ENCODE peak calls at places on chromosomes 3 and 15, in ten cellular contexts. One of them, this sample, is unnamed.

GRCh38 chr15:96200357-96200972 is 130.0 kb upstream of the NR2F2 start:
- DNase-seq in dorsolateral prefrontal cortex: no peak
- DNase-seq in body of pancreas: no peak
- DNase-seq in CD8-positive, alpha-beta T cell: no peak
- DNase-seq in AG04450: no peak
- DNase-seq in neural progenitor cell: no peak
- DNase-seq in fibroblast of the aortic adventitia: no peak
- DNase-seq in PC-9: peak
- DNase-seq in HepG2: no peak
- DNase-seq in epithelial cell of esophagus: no peak
- DNase-seq in this sample: no peak

GRCh38 chr15:87817553-87817952 is 439.0 kb downstream of the NTRK3 start:
- DNase-seq in dorsolateral prefrontal cortex: no peak
- DNase-seq in body of pancreas: no peak
- DNase-seq in CD8-positive, alpha-beta T cell: no peak
- DNase-seq in AG04450: no peak
- DNase-seq in neural progenitor cell: no peak
- DNase-seq in fibroblast of the aortic adventitia: peak
- DNase-seq in PC-9: no peak
- DNase-seq in HepG2: no peak
- DNase-seq in epithelial cell of esophagus: no peak
- DNase-seq in this sample: peak

GRCh38 chr3:40741729-40742128 is 217.0 kb downstream of the ZNF621 start:
- DNase-seq in dorsolateral prefrontal cortex: peak
- DNase-seq in body of pancreas: no peak
- DNase-seq in CD8-positive, alpha-beta T cell: no peak
- DNase-seq in AG04450: no peak
- DNase-seq in neural progenitor cell: peak
- DNase-seq in fibroblast of the aortic adventitia: no peak
- DNase-seq in PC-9: no peak
- DNase-seq in HepG2: no peak
- DNase-seq in epithelial cell of esophagus: no peak
- DNase-seq in this sample: no peak

GRCh38 chr3:48919215-48920138 is 835 bp downstream of the ARIH2 start:
- DNase-seq in dorsolateral prefrontal cortex: peak
- DNase-seq in body of pancreas: peak
- DNase-seq in CD8-positive, alpha-beta T cell: no peak
- DNase-seq in AG04450: no peak
- DNase-seq in neural progenitor cell: peak
- DNase-seq in fibroblast of the aortic adventitia: peak
- DNase-seq in PC-9: peak
- DNase-seq in HepG2: peak
- DNase-seq in epithelial cell of esophagus: peak
- DNase-seq in this sample: peak

GRCh38 chr15:91776104-91776503 is 77.4 kb upstream of the SLCO3A1 start:
- DNase-seq in dorsolateral prefrontal cortex: no peak
- DNase-seq in body of pancreas: no peak
- DNase-seq in CD8-positive, alpha-beta T cell: no peak
- DNase-seq in AG04450: no peak
- DNase-seq in neural progenitor cell: no peak
- DNase-seq in fibroblast of the aortic adventitia: no peak
- DNase-seq in PC-9: no peak
- DNase-seq in HepG2: no peak
- DNase-seq in epithelial cell of esophagus: peak
- DNase-seq in this sample: no peak

GRCh38 chr15:39581501-39582285 is 814 bp downstream of the THBS1 start:
- DNase-seq in dorsolateral prefrontal cortex: peak
- DNase-seq in body of pancreas: peak
- DNase-seq in CD8-positive, alpha-beta T cell: no peak
- DNase-seq in AG04450: no peak
- DNase-seq in neural progenitor cell: peak
- DNase-seq in fibroblast of the aortic adventitia: peak
- DNase-seq in PC-9: peak
- DNase-seq in HepG2: peak
- DNase-seq in epithelial cell of esophagus: peak
- DNase-seq in this sample: peak

GRCh38 chr3:129606522-129607390 is at the start of gene PLXND1:
- DNase-seq in dorsolateral prefrontal cortex: peak
- DNase-seq in body of pancreas: peak
- DNase-seq in CD8-positive, alpha-beta T cell: peak
- DNase-seq in AG04450: no peak
- DNase-seq in neural progenitor cell: peak
- DNase-seq in fibroblast of the aortic adventitia: peak
- DNase-seq in PC-9: no peak
- DNase-seq in HepG2: no peak
- DNase-seq in epithelial cell of esophagus: peak
- DNase-seq in this sample: peak

GRCh38 chr3:96813820-96814580 is 394 bp upstream of the EPHA6 start:
- DNase-seq in dorsolateral prefrontal cortex: peak
- DNase-seq in body of pancreas: peak
- DNase-seq in CD8-positive, alpha-beta T cell: no peak
- DNase-seq in AG04450: no peak
- DNase-seq in neural progenitor cell: peak
- DNase-seq in fibroblast of the aortic adventitia: peak
- DNase-seq in PC-9: no peak
- DNase-seq in HepG2: peak
- DNase-seq in epithelial cell of esophagus: peak
- DNase-seq in this sample: peak

GRCh38 chr3:179027326-179027900 is 44.2 kb downstream of the ZMAT3 start:
- DNase-seq in dorsolateral prefrontal cortex: no peak
- DNase-seq in body of pancreas: no peak
- DNase-seq in CD8-positive, alpha-beta T cell: no peak
- DNase-seq in AG04450: no peak
- DNase-seq in neural progenitor cell: peak
- DNase-seq in fibroblast of the aortic adventitia: peak
- DNase-seq in PC-9: no peak
- DNase-seq in HepG2: no peak
- DNase-seq in epithelial cell of esophagus: no peak
- DNase-seq in this sample: peak

DNA sequence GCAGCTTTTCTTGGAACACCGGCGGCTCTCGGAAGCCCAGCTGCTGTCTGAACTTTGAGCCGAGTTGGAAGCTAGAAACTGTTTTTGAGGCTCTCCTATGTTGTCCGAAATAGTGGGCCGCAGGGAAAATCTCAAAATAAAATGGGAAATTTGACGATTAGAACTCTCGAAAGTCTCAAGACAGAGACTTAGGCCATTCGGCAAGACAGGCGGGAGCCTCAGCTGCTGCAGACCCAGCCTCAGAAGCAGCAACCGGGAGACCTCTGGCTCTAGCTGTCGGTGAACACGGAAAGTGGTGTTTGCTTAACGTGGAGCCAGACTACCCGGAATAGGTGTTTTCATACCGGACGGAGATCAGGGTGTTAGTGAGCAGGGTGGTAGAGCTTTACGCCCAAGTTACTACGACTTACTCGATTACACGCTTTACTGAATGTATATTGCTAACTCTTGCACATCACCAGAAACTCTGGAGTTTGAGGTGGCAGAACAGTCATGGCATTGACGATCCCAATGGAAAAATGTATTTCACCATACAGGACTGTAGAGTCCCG is 357 bp upstream of the MAN2C1 start:
- DNase-seq in dorsolateral prefrontal cortex: no peak
- DNase-seq in body of pancreas: no peak
- DNase-seq in CD8-positive, alpha-beta T cell: peak
- DNase-seq in AG04450: no peak
- DNase-seq in neural progenitor cell: no peak
- DNase-seq in fibroblast of the aortic adventitia: no peak
- DNase-seq in PC-9: no peak
- DNase-seq in HepG2: peak
- DNase-seq in epithelial cell of esophagus: peak
- DNase-seq in this sample: no peak
- TF ChIP-seq CTCF in dorsolateral prefrontal cortex: no peak
- TF ChIP-seq CTCF in body of pancreas: no peak
- TF ChIP-seq CTCF in CD8-positive, alpha-beta T cell: no peak
- TF ChIP-seq CTCF in AG04450: no peak
- TF ChIP-seq CTCF in neural progenitor cell: no peak
- TF ChIP-seq CTCF in fibroblast of the aortic adventitia: no peak
- TF ChIP-seq CTCF in PC-9: no peak
- TF ChIP-seq CTCF in HepG2: no peak
- TF ChIP-seq CTCF in epithelial cell of esophagus: no peak
- TF ChIP-seq CTCF in this sample: peak

DNA sequence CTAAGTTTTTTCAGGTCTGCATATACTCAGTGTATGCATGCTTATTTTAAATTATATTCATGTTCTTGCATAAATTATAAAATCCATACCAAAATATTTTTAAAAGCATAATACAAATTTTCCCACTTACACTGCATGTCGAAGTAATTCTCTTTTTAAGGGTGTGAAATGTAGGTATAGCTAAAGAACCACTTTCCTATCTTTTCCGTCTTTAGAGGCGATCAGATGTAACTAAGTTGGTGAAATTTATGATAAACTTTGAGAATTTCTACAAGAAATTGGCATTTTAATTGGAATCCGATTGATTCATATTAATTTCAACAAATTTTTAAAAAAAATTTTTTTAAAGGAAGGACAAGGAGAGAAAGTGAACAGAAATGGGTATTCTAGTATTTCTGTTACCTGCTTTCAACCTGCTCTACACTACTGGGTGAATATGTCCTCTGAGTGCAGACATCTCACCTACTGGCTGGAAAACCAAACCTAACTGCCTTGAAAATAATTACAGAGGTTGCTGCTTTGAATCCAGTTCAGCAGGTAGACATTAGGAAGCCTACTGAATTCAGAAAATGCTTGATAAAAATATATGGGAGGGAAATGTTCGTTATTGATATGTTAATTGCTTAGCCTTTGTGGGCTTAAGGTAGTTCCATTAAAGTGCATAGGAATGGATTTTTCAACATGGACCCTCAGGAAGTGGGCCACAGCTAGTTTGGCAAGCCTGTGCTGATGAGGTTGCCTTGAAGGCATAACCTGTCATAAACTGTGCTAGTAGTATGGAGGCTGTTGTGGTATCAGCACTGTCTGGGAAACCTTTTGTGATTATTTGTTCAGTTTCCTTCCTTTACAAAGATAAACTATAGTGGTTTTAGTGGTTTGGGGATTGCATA is 5.1 kb downstream of the TRIM71 start:
- DNase-seq in dorsolateral prefrontal cortex: no peak
- DNase-seq in body of pancreas: no peak
- DNase-seq in CD8-positive, alpha-beta T cell: no peak
- DNase-seq in AG04450: no peak
- DNase-seq in neural progenitor cell: no peak
- DNase-seq in fibroblast of the aortic adventitia: no peak
- DNase-seq in PC-9: no peak
- DNase-seq in HepG2: no peak
- DNase-seq in epithelial cell of esophagus: no peak
- DNase-seq in this sample: no peak
- H3K4me3 ChIP-seq in dorsolateral prefrontal cortex: no peak
- H3K4me3 ChIP-seq in body of pancreas: no peak
- H3K4me3 ChIP-seq in CD8-positive, alpha-beta T cell: no peak
- H3K4me3 ChIP-seq in AG04450: no peak
- H3K4me3 ChIP-seq in neural progenitor cell: peak
- H3K4me3 ChIP-seq in fibroblast of the aortic adventitia: no peak
- H3K4me3 ChIP-seq in PC-9: no peak
- H3K4me3 ChIP-seq in HepG2: peak
- H3K4me3 ChIP-seq in epithelial cell of esophagus: no peak
- H3K4me3 ChIP-seq in this sample: no peak

GRCh38 chr3:44952689-44953088 is 23.3 kb downstream of the ZDHHC3 start:
- DNase-seq in dorsolateral prefrontal cortex: no peak
- DNase-seq in body of pancreas: no peak
- DNase-seq in CD8-positive, alpha-beta T cell: no peak
- DNase-seq in AG04450: no peak
- DNase-seq in neural progenitor cell: no peak
- DNase-seq in fibroblast of the aortic adventitia: no peak
- DNase-seq in PC-9: no peak
- DNase-seq in HepG2: no peak
- DNase-seq in epithelial cell of esophagus: peak
- DNase-seq in this sample: no peak

GRCh38 chr3:44954962-44955361 is 21.0 kb downstream of the ZDHHC3 start:
- DNase-seq in dorsolateral prefrontal cortex: no peak
- DNase-seq in body of pancreas: no peak
- DNase-seq in CD8-positive, alpha-beta T cell: no peak
- DNase-seq in AG04450: no peak
- DNase-seq in neural progenitor cell: no peak
- DNase-seq in fibroblast of the aortic adventitia: peak
- DNase-seq in PC-9: peak
- DNase-seq in HepG2: peak
- DNase-seq in epithelial cell of esophagus: peak
- DNase-seq in this sample: peak

GRCh38 chr3:44954289-44954688 is 21.7 kb downstream of the ZDHHC3 start:
- DNase-seq in dorsolateral prefrontal cortex: no peak
- DNase-seq in body of pancreas: no peak
- DNase-seq in CD8-positive, alpha-beta T cell: no peak
- DNase-seq in AG04450: no peak
- DNase-seq in neural progenitor cell: no peak
- DNase-seq in fibroblast of the aortic adventitia: no peak
- DNase-seq in PC-9: no peak
- DNase-seq in HepG2: no peak
- DNase-seq in epithelial cell of esophagus: no peak
- DNase-seq in this sample: no peak

GRCh38 chr3:44948239-44948638 is 27.7 kb downstream of the ZDHHC3 start:
- DNase-seq in dorsolateral prefrontal cortex: no peak
- DNase-seq in body of pancreas: no peak
- DNase-seq in CD8-positive, alpha-beta T cell: no peak
- DNase-seq in AG04450: no peak
- DNase-seq in neural progenitor cell: no peak
- DNase-seq in fibroblast of the aortic adventitia: no peak
- DNase-seq in PC-9: no peak
- DNase-seq in HepG2: no peak
- DNase-seq in epithelial cell of esophagus: no peak
- DNase-seq in this sample: no peak

DNA sequence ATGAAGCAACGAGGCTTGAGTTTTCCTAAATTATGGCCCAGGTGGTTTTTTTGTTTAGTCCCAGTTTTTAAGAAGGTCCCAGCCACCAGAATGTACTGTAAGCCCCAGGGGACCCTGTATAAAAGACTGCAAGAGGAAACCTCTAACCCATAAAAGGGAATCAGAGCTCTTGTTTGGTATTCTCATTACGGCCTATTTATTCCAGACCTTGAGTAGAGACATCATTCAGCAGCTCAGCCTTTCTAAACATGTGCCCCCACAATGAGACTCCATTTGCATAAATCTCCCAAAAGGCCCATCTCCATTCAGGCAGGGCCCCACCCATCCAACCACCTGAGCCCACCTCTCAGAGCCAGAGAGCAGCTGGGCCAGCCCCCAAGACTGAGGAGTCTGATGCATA is 25.7 kb downstream of the ZDHHC3 start:
- DNase-seq in dorsolateral prefrontal cortex: no peak
- DNase-seq in body of pancreas: no peak
- DNase-seq in CD8-positive, alpha-beta T cell: no peak
- DNase-seq in AG04450: no peak
- DNase-seq in neural progenitor cell: peak
- DNase-seq in fibroblast of the aortic adventitia: no peak
- DNase-seq in PC-9: no peak
- DNase-seq in HepG2: no peak
- DNase-seq in epithelial cell of esophagus: no peak
- DNase-seq in this sample: no peak
- TF ChIP-seq CTCF in dorsolateral prefrontal cortex: no peak
- TF ChIP-seq CTCF in body of pancreas: no peak
- TF ChIP-seq CTCF in CD8-positive, alpha-beta T cell: no peak
- TF ChIP-seq CTCF in AG04450: no peak
- TF ChIP-seq CTCF in neural progenitor cell: no peak
- TF ChIP-seq CTCF in fibroblast of the aortic adventitia: no peak
- TF ChIP-seq CTCF in PC-9: no peak
- TF ChIP-seq CTCF in HepG2: no peak
- TF ChIP-seq CTCF in epithelial cell of esophagus: no peak
- TF ChIP-seq CTCF in this sample: no peak

DNA sequence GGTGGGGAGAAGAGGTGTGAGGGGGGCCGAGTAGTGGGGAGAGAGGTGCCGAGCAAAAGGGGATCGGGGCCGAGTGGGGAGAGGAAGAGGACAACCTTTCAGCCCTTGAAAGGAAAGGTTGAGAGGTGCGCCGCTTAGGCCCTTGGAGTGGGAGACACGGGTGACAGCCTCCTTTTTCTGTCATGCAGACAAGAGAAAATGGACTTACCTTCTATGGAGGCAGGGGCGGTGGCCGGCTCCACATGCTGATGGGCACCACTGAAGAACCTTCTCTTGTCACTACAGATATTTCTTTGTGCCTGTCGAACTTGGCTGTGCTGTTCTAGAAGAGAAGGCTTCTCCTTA is 421 bp downstream of the KLHL18 start:
- DNase-seq in dorsolateral prefrontal cortex: no peak
- DNase-seq in body of pancreas: no peak
- DNase-seq in CD8-positive, alpha-beta T cell: no peak
- DNase-seq in AG04450: no peak
- DNase-seq in neural progenitor cell: no peak
- DNase-seq in fibroblast of the aortic adventitia: no peak
- DNase-seq in PC-9: no peak
- DNase-seq in HepG2: no peak
- DNase-seq in epithelial cell of esophagus: peak
- DNase-seq in this sample: no peak
- H3K4me3 ChIP-seq in dorsolateral prefrontal cortex: peak
- H3K4me3 ChIP-seq in body of pancreas: peak
- H3K4me3 ChIP-seq in CD8-positive, alpha-beta T cell: peak
- H3K4me3 ChIP-seq in AG04450: peak
- H3K4me3 ChIP-seq in neural progenitor cell: peak
- H3K4me3 ChIP-seq in fibroblast of the aortic adventitia: peak
- H3K4me3 ChIP-seq in PC-9: peak
- H3K4me3 ChIP-seq in HepG2: peak
- H3K4me3 ChIP-seq in epithelial cell of esophagus: peak
- H3K4me3 ChIP-seq in this sample: peak

This sample was measured in foreskin fibroblast.